ENCODE peak calls at places on chromosomes 13 and 19, in six cellular contexts. N, B, E, C, T and D are unnamed samples.

GRCh38 chr19:19554074-19555023 is 16.3 kb downstream of the CILP2 start:
- DNase-seq in N (peak; percentile 94), B (no peak), E (peak; percentile 82), C (peak; percentile 73), T (peak; percentile 47), D (peak; percentile 21)

GRCh38 chr13:46354143-46355087 is 32.6 kb downstream of the RUBCNL start:
- DNase-seq in N (no peak), B (no peak), E (no peak), C (no peak), T (peak; percentile 97), D (peak; percentile 88)

GRCh38 chr19:18266863-18267686 is 7.2 kb downstream of the IQCN start:
- DNase-seq in N (no peak), B (no peak), E (no peak), C (no peak), T (peak; percentile 40), D (no peak)

GRCh38 chr19:1019980-1020867 is 699 bp downstream of the TMEM259 start:
- DNase-seq in N (no peak), B (no peak), E (no peak), C (peak; percentile 64), T (no peak), D (no peak)

GRCh38 chr19:29111581-29111980 is 101.4 kb downstream of the UQCRFS1 start:
- DNase-seq in N (no peak), B (no peak), E (no peak), C (no peak), T (no peak), D (no peak)

GRCh38 chr13:43579321-43579720 is 207.5 kb downstream of the ENOX1 start:
- DNase-seq in N (no peak), B (no peak), E (no peak), C (no peak), T (no peak), D (no peak)

GRCh38 chr19:18775586-18776287 is 15.4 kb downstream of the COMP start:
- DNase-seq in N (no peak), B (no peak), E (no peak), C (no peak), T (peak; percentile 28), D (peak; percentile 71)

GRCh38 chr19:19040417-19040816 is 7.0 kb downstream of the ARMC6 start:
- DNase-seq in N (no peak), B (no peak), E (no peak), C (no peak), T (peak; percentile 57), D (peak; percentile 91)

DNA sequence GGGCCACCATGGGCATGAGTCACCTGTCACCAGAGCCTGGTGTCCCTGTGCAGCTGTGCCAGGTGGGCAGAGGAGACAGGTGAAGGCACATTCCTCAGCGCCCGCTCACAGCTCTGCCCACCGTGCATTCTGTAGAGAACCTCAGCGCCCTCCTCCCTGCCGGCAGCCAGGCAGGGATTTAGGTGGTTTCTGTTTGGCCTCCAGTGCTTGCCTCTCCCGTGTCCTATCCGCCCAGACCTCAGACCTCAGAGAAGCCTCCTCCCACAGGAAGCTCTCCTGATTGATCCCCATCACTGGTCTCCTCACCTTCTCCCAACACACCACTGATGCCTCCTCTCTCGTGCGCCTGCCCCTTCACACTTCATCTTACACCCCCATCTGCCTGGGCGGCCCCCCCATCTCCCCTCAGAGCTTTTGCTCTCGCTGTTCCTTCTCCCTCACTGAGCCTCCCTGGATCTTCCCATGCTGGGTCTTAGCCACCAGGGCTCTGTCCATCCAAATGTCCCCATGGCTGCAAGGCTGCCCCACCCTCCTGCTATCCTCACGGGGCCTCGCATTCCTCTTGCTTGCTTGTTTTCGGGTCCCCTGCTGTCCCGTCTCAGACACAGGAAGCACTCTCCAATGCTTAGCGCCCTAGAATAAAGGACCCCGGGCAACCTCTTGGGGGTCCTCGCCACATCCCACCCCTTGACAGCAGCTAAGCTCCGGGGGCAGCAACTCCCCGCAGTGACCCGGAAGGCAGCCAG is 23.9 kb downstream of the SH3GL1 start:
- DNase-seq in N (no peak), B (no peak), E (no peak), C (no peak), T (no peak), D (no peak)
- H2BK120ac ChIP-seq in N (no peak overlapping the region), B (no peak overlapping the region), E (no peak overlapping the region), C (no peak overlapping the region), T (no peak overlapping the region), D (no peak overlapping the region)

GRCh38 chr13:91134773-91135124 is 212.7 kb upstream of the MIR17HG start:
- DNase-seq in N (no peak), B (no peak), E (no peak), C (no peak), T (no peak), D (no peak)
- H2BK120ac ChIP-seq in N (no peak overlapping the region), B (no peak overlapping the region), E (no peak overlapping the region), C (no peak overlapping the region), T (no peak overlapping the region), D (no peak overlapping the region)

GRCh38 chr19:39480337-39481228 is at the start of gene TIMM50:
- DNase-seq in N (peak; percentile 98), B (peak; percentile 95), E (peak; percentile 99), C (peak; percentile 99), T (peak; percentile 96), D (peak; percentile 88)

GRCh38 chr19:39481676-39482075 is 1.0 kb downstream of the TIMM50 start:
- DNase-seq in N (no peak), B (no peak), E (no peak), C (no peak), T (no peak), D (no peak)

GRCh38 chr19:39481229-39481545 is 549 bp downstream of the TIMM50 start:
- DNase-seq in N (no peak), B (no peak), E (no peak), C (no peak), T (peak; percentile 22), D (no peak)

GRCh38 chr19:39483141-39483540 is 2.5 kb downstream of the TIMM50 start:
- DNase-seq in N (no peak), B (no peak), E (no peak), C (no peak), T (no peak), D (no peak)

GRCh38 chr19:39479916-39480315 is 722 bp upstream of the TIMM50 start:
- DNase-seq in N (no peak), B (no peak), E (no peak), C (no peak), T (no peak), D (no peak)
- H2BK120ac ChIP-seq in N (no peak overlapping the region), B (no peak overlapping the region), E (no peak overlapping the region), C (no peak overlapping the region), T (no peak overlapping the region), D (no peak overlapping the region)

GRCh38 chr13:110419946-110420345 is 112.9 kb downstream of the COL4A2 start:
- DNase-seq in N (no peak), B (no peak), E (no peak), C (no peak), T (no peak), D (no peak)

GRCh38 chr13:110420626-110421025 is 113.5 kb downstream of the COL4A2 start:
- DNase-seq in N (no peak), B (no peak), E (no peak), C (no peak), T (no peak), D (no peak)

GRCh38 chr13:110417537-110417908 is 110.4 kb downstream of the COL4A2 start:
- DNase-seq in N (no peak), B (no peak), E (no peak), C (no peak), T (no peak), D (no peak)

GRCh38 chr13:110419391-110419791 is 112.3 kb downstream of the COL4A2 start:
- DNase-seq in N (no peak), B (no peak), E (no peak), C (no peak), T (no peak), D (no peak)

DNA sequence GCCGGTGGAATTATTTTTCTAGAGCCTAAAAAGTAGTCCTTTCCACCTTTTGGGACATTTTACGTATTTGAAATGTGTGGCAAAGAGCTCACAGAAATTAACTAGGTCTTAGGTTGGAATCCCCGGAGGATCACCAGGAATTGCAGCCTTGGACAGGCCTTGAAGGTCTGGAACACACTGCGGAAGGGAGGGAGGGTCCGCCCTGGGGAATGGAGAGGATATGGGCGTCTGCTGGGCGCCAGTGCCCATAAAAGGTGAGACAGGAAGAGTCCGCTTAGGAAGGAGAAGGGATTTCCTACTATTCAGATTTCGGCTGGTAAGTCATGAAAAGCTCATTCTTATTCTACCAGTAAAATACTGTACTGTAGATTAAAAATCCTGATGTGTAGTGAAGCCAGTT is 111.9 kb downstream of the COL4A2 start:
- DNase-seq in N (no peak), B (no peak), E (no peak), C (no peak), T (no peak), D (no peak)
- H2BK120ac ChIP-seq in N (no peak overlapping the region), B (no peak overlapping the region), E (no peak overlapping the region), C (no peak overlapping the region), T (no peak overlapping the region), D (no peak overlapping the region)

GRCh38 chr19:55643733-55644116 is 276 bp downstream of the ZNF581 start:
- DNase-seq in N (no peak), B (no peak), E (no peak), C (no peak), T (no peak), D (no peak)

GRCh38 chr19:55645512-55645881 is 2.0 kb downstream of the ZNF581 start:
- DNase-seq in N (no peak), B (no peak), E (no peak), C (no peak), T (no peak), D (no peak)

GRCh38 chr19:55643003-55643732 is at the start of gene ZNF581:
- DNase-seq in N (peak; percentile 90), B (peak; percentile 73), E (peak; percentile 71), C (peak; percentile 87), T (peak; percentile 88), D (peak; percentile 78)

GRCh38 chr19:55644842-55645511 is 1.5 kb downstream of the ZNF581 start:
- DNase-seq in N (no peak), B (no peak), E (no peak), C (no peak), T (no peak), D (no peak)

DNA sequence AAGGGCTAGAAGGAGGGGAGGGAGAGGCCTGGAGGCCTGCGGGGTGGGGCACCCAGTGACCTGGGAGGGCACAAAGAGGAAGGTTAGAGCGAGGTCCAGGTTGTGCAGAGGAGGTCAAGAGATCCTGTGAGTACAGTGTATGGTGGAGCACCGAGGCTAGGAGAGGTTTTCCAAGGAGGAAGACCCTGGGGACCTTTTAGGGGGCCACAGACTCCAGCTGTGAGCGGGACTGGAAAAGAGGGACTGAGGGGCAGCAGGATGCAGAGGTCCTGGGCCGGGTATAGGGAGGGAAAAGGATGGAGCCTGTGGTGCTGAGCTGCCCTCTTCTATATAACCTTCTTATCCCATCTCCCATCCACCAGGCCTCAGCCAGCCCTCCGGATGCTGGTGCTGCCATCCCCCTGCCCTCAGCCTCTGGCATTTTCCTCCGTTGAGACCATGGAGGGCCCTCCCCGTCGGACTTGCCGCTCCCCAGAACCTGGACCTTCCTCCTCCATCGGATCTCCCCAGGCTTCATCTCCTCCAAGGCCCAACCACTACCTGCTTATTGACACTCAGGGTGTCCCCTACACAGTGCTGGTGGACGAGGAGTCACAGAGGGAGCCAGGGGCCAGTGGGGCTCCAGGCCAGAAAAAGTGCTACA is 863 bp downstream of the ZNF581 start:
- DNase-seq in N (no peak), B (no peak), E (no peak), C (no peak), T (no peak), D (no peak)
- H2BK120ac ChIP-seq in N (no peak overlapping the region), B (no peak overlapping the region), E (no peak overlapping the region), C (peak overlapping the region; percentile 39), T (no peak overlapping the region), D (no peak overlapping the region)